ENCODE peak calls at places on chromosomes 11 and 22, in four cellular contexts. F, O, D and H are unnamed samples.

GRCh38 chr11:92453055-92453454 is 228.4 kb downstream of the FAT3 start:
- DNase-seq in F (no peak), O (no peak), D (no peak), H (no peak)

GRCh38 chr22:19079691-19080090 is 42.5 kb downstream of the DGCR2 start:
- DNase-seq in F (no peak), O (no peak), D (no peak), H (no peak)

GRCh38 chr11:94855666-94856065 is 87.5 kb downstream of the AMOTL1 start:
- DNase-seq in F (no peak), O (no peak), D (no peak), H (no peak)

GRCh38 chr22:29840498-29840897 is 2.4 kb upstream of the ASCC2 start:
- DNase-seq in F (no peak), O (no peak), D (no peak), H (no peak)

GRCh38 chr22:33569547-33569946 is 350.7 kb downstream of the LARGE1 start:
- DNase-seq in F (no peak), O (no peak), D (peak), H (no peak)

GRCh38 chr11:29005401-29005980 is 897.3 kb downstream of the METTL15 start:
- DNase-seq in F (no peak), O (no peak), D (peak), H (no peak)

GRCh38 chr22:46357711-46358505 is 22.4 kb downstream of the TRMU start:
- DNase-seq in F (no peak), O (no peak), D (no peak), H (peak)

GRCh38 chr11:15920856-15921629 is 435.3 kb downstream of the SOX6 start:
- DNase-seq in F (no peak), O (no peak), D (no peak), H (no peak)

GRCh38 chr11:116061322-116061721 is 557.1 kb upstream of the CADM1 start:
- DNase-seq in F (no peak), O (no peak), D (no peak), H (no peak)

GRCh38 chr22:32342977-32343376 is 14.7 kb upstream of the RFPL3 start:
- DNase-seq in F (no peak), O (no peak), D (no peak), H (no peak)

GRCh38 chr11:12123799-12124198 is 13.4 kb downstream of the MICAL2 start:
- DNase-seq in F (no peak), O (no peak), D (no peak), H (no peak)

GRCh38 chr22:20607157-20607907 is 99.9 kb downstream of the MED15 start:
- DNase-seq in F (no peak), O (no peak), D (no peak), H (no peak)

GRCh38 chr11:60130496-60130895 is 42.0 kb downstream of the MS4A2 start:
- DNase-seq in F (peak), O (no peak), D (peak), H (no peak)

GRCh38 chr11:125358254-125358840 is 137.7 kb downstream of the FEZ1 start:
- DNase-seq in F (no peak), O (no peak), D (no peak), H (no peak)

GRCh38 chr11:38460901-38461300 is 1862.9 kb upstream of the RAG2 start:
- DNase-seq in F (no peak), O (no peak), D (peak), H (no peak)